ENCODE peak calls at places on chromosome 17, in seven cellular contexts. One of them, this sample, is unnamed.

GRCh38 chr17:40707720-40708119 is 4.2 kb upstream of the KRT24 start:
- DNase-seq in renal cortical epithelial cell: peak
- DNase-seq in pons: no peak
- DNase-seq in endodermal cell: no peak
- DNase-seq in right lobe of liver: no peak
- DNase-seq in NCI-H1417 treated with DMSO at 0.1 percent for 48 hours: no peak
- DNase-seq in astrocyte of the spinal cord: peak
- DNase-seq in this sample: no peak

GRCh38 chr17:36188891-36189306 is 7.7 kb downstream of the CCL3L1 start:
- DNase-seq in renal cortical epithelial cell: no peak
- DNase-seq in pons: peak
- DNase-seq in endodermal cell: peak
- DNase-seq in right lobe of liver: no peak
- DNase-seq in NCI-H1417 treated with DMSO at 0.1 percent for 48 hours: no peak
- DNase-seq in astrocyte of the spinal cord: no peak
- DNase-seq in this sample: no peak

GRCh38 chr17:62627219-62627903 is at the start of gene MRC2:
- DNase-seq in renal cortical epithelial cell: peak
- DNase-seq in pons: peak
- DNase-seq in endodermal cell: peak
- DNase-seq in right lobe of liver: no peak
- DNase-seq in NCI-H1417 treated with DMSO at 0.1 percent for 48 hours: no peak
- DNase-seq in astrocyte of the spinal cord: peak
- DNase-seq in this sample: peak

GRCh38 chr17:16814439-16814838 is 124.4 kb downstream of the CCDC144A start:
- DNase-seq in renal cortical epithelial cell: no peak
- DNase-seq in pons: no peak
- DNase-seq in endodermal cell: peak
- DNase-seq in right lobe of liver: no peak
- DNase-seq in NCI-H1417 treated with DMSO at 0.1 percent for 48 hours: no peak
- DNase-seq in astrocyte of the spinal cord: no peak
- DNase-seq in this sample: no peak

GRCh38 chr17:75639771-75640555 is 6.7 kb downstream of the SMIM5 start:
- DNase-seq in renal cortical epithelial cell: no peak
- DNase-seq in pons: no peak
- DNase-seq in endodermal cell: peak
- DNase-seq in right lobe of liver: no peak
- DNase-seq in NCI-H1417 treated with DMSO at 0.1 percent for 48 hours: no peak
- DNase-seq in astrocyte of the spinal cord: no peak
- DNase-seq in this sample: no peak

GRCh38 chr17:75720656-75721462 is at the start of gene ITGB4:
- DNase-seq in renal cortical epithelial cell: peak
- DNase-seq in pons: no peak
- DNase-seq in endodermal cell: peak
- DNase-seq in right lobe of liver: no peak
- DNase-seq in NCI-H1417 treated with DMSO at 0.1 percent for 48 hours: no peak
- DNase-seq in astrocyte of the spinal cord: no peak
- DNase-seq in this sample: no peak

GRCh38 chr17:66952031-66952524 is 12.4 kb upstream of the CACNG4 start:
- DNase-seq in renal cortical epithelial cell: peak
- DNase-seq in pons: no peak
- DNase-seq in endodermal cell: peak
- DNase-seq in right lobe of liver: no peak
- DNase-seq in NCI-H1417 treated with DMSO at 0.1 percent for 48 hours: no peak
- DNase-seq in astrocyte of the spinal cord: peak
- DNase-seq in this sample: no peak

GRCh38 chr17:80775863-80776262 is 215.8 kb upstream of the CHMP6 start:
- DNase-seq in renal cortical epithelial cell: no peak
- DNase-seq in pons: no peak
- DNase-seq in endodermal cell: no peak
- DNase-seq in right lobe of liver: no peak
- DNase-seq in NCI-H1417 treated with DMSO at 0.1 percent for 48 hours: no peak
- DNase-seq in astrocyte of the spinal cord: no peak
- DNase-seq in this sample: no peak

GRCh38 chr17:77280304-77280910 is 139.6 kb downstream of the SEC14L1 start:
- DNase-seq in renal cortical epithelial cell: peak
- DNase-seq in pons: no peak
- DNase-seq in endodermal cell: peak
- DNase-seq in right lobe of liver: no peak
- DNase-seq in NCI-H1417 treated with DMSO at 0.1 percent for 48 hours: no peak
- DNase-seq in astrocyte of the spinal cord: peak
- DNase-seq in this sample: no peak

GRCh38 chr17:47879028-47879585 is 16.9 kb upstream of the SP2 start:
- DNase-seq in renal cortical epithelial cell: peak
- DNase-seq in pons: no peak
- DNase-seq in endodermal cell: no peak
- DNase-seq in right lobe of liver: no peak
- DNase-seq in NCI-H1417 treated with DMSO at 0.1 percent for 48 hours: no peak
- DNase-seq in astrocyte of the spinal cord: peak
- DNase-seq in this sample: no peak

GRCh38 chr17:80513892-80514291 is 30.7 kb upstream of the RPTOR start:
- DNase-seq in renal cortical epithelial cell: no peak
- DNase-seq in pons: no peak
- DNase-seq in endodermal cell: no peak
- DNase-seq in right lobe of liver: no peak
- DNase-seq in NCI-H1417 treated with DMSO at 0.1 percent for 48 hours: no peak
- DNase-seq in astrocyte of the spinal cord: peak
- DNase-seq in this sample: no peak

GRCh38 chr17:63954402-63955063 is 18.2 kb downstream of the SCN4A start:
- DNase-seq in renal cortical epithelial cell: no peak
- DNase-seq in pons: no peak
- DNase-seq in endodermal cell: no peak
- DNase-seq in right lobe of liver: no peak
- DNase-seq in NCI-H1417 treated with DMSO at 0.1 percent for 48 hours: no peak
- DNase-seq in astrocyte of the spinal cord: no peak
- DNase-seq in this sample: no peak

GRCh38 chr17:21353326-21354010 is 22.7 kb upstream of the KCNJ12 start:
- DNase-seq in renal cortical epithelial cell: no peak
- DNase-seq in pons: no peak
- DNase-seq in endodermal cell: no peak
- DNase-seq in right lobe of liver: no peak
- DNase-seq in NCI-H1417 treated with DMSO at 0.1 percent for 48 hours: no peak
- DNase-seq in astrocyte of the spinal cord: no peak
- DNase-seq in this sample: no peak

GRCh38 chr17:4544135-4544651 is 11.0 kb downstream of the MYBBP1A start:
- DNase-seq in renal cortical epithelial cell: no peak
- DNase-seq in pons: no peak
- DNase-seq in endodermal cell: no peak
- DNase-seq in right lobe of liver: peak
- DNase-seq in NCI-H1417 treated with DMSO at 0.1 percent for 48 hours: no peak
- DNase-seq in astrocyte of the spinal cord: no peak
- DNase-seq in this sample: no peak

GRCh38 chr17:7363311-7363710 is 8.4 kb downstream of the TMEM95 start:
- DNase-seq in renal cortical epithelial cell: no peak
- DNase-seq in pons: no peak
- DNase-seq in endodermal cell: no peak
- DNase-seq in right lobe of liver: no peak
- DNase-seq in NCI-H1417 treated with DMSO at 0.1 percent for 48 hours: no peak
- DNase-seq in astrocyte of the spinal cord: no peak
- DNase-seq in this sample: no peak

GRCh38 chr17:75412455-75413317 is 7.2 kb upstream of the GRB2 start:
- DNase-seq in renal cortical epithelial cell: peak
- DNase-seq in pons: peak
- DNase-seq in endodermal cell: peak
- DNase-seq in right lobe of liver: peak
- DNase-seq in NCI-H1417 treated with DMSO at 0.1 percent for 48 hours: peak
- DNase-seq in astrocyte of the spinal cord: peak
- DNase-seq in this sample: peak

GRCh38 chr17:867896-868489 is 85.8 kb downstream of the MRM3 start:
- DNase-seq in renal cortical epithelial cell: peak
- DNase-seq in pons: no peak
- DNase-seq in endodermal cell: no peak
- DNase-seq in right lobe of liver: no peak
- DNase-seq in NCI-H1417 treated with DMSO at 0.1 percent for 48 hours: no peak
- DNase-seq in astrocyte of the spinal cord: no peak
- DNase-seq in this sample: no peak

GRCh38 chr17:13759936-13760335 is 158.2 kb upstream of the HS3ST3A1 start:
- DNase-seq in renal cortical epithelial cell: no peak
- DNase-seq in pons: no peak
- DNase-seq in endodermal cell: no peak
- DNase-seq in right lobe of liver: no peak
- DNase-seq in NCI-H1417 treated with DMSO at 0.1 percent for 48 hours: no peak
- DNase-seq in astrocyte of the spinal cord: no peak
- DNase-seq in this sample: no peak

GRCh38 chr17:14303343-14304221 is 2.7 kb downstream of the HS3ST3B1 start:
- DNase-seq in renal cortical epithelial cell: no peak
- DNase-seq in pons: no peak
- DNase-seq in endodermal cell: peak
- DNase-seq in right lobe of liver: no peak
- DNase-seq in NCI-H1417 treated with DMSO at 0.1 percent for 48 hours: no peak
- DNase-seq in astrocyte of the spinal cord: peak
- DNase-seq in this sample: no peak

GRCh38 chr17:34255841-34256240 is 756 bp downstream of the CCL2 start:
- DNase-seq in renal cortical epithelial cell: no peak
- DNase-seq in pons: no peak
- DNase-seq in endodermal cell: no peak
- DNase-seq in right lobe of liver: no peak
- DNase-seq in NCI-H1417 treated with DMSO at 0.1 percent for 48 hours: no peak
- DNase-seq in astrocyte of the spinal cord: no peak
- DNase-seq in this sample: no peak

GRCh38 chr17:60145006-60145935 is 4.5 kb upstream of the CA4 start:
- DNase-seq in renal cortical epithelial cell: no peak
- DNase-seq in pons: no peak
- DNase-seq in endodermal cell: peak
- DNase-seq in right lobe of liver: no peak
- DNase-seq in NCI-H1417 treated with DMSO at 0.1 percent for 48 hours: no peak
- DNase-seq in astrocyte of the spinal cord: no peak
- DNase-seq in this sample: no peak

GRCh38 chr17:49455226-49455968 is 39.7 kb upstream of the NGFR start:
- DNase-seq in renal cortical epithelial cell: no peak
- DNase-seq in pons: no peak
- DNase-seq in endodermal cell: no peak
- DNase-seq in right lobe of liver: no peak
- DNase-seq in NCI-H1417 treated with DMSO at 0.1 percent for 48 hours: no peak
- DNase-seq in astrocyte of the spinal cord: no peak
- DNase-seq in this sample: no peak

GRCh38 chr17:45785373-45786193 is 1.5 kb downstream of the CRHR1 start:
- DNase-seq in renal cortical epithelial cell: no peak
- DNase-seq in pons: no peak
- DNase-seq in endodermal cell: peak
- DNase-seq in right lobe of liver: no peak
- DNase-seq in NCI-H1417 treated with DMSO at 0.1 percent for 48 hours: no peak
- DNase-seq in astrocyte of the spinal cord: no peak
- DNase-seq in this sample: no peak

GRCh38 chr17:73316919-73317505 is 5.2 kb upstream of the CDC42EP4 start:
- DNase-seq in renal cortical epithelial cell: no peak
- DNase-seq in pons: no peak
- DNase-seq in endodermal cell: peak
- DNase-seq in right lobe of liver: no peak
- DNase-seq in NCI-H1417 treated with DMSO at 0.1 percent for 48 hours: no peak
- DNase-seq in astrocyte of the spinal cord: no peak
- DNase-seq in this sample: no peak

GRCh38 chr17:12402963-12403622 is 262.6 kb upstream of the MYOCD start:
- DNase-seq in renal cortical epithelial cell: no peak
- DNase-seq in pons: no peak
- DNase-seq in endodermal cell: no peak
- DNase-seq in right lobe of liver: no peak
- DNase-seq in NCI-H1417 treated with DMSO at 0.1 percent for 48 hours: no peak
- DNase-seq in astrocyte of the spinal cord: peak
- DNase-seq in this sample: no peak

GRCh38 chr17:62597920-62598319 is 29.6 kb upstream of the MRC2 start:
- DNase-seq in renal cortical epithelial cell: peak
- DNase-seq in pons: no peak
- DNase-seq in endodermal cell: no peak
- DNase-seq in right lobe of liver: peak
- DNase-seq in NCI-H1417 treated with DMSO at 0.1 percent for 48 hours: no peak
- DNase-seq in astrocyte of the spinal cord: no peak
- DNase-seq in this sample: no peak

GRCh38 chr17:81656118-81656743 is at the start of gene PDE6G:
- DNase-seq in renal cortical epithelial cell: no peak
- DNase-seq in pons: no peak
- DNase-seq in endodermal cell: peak
- DNase-seq in right lobe of liver: no peak
- DNase-seq in NCI-H1417 treated with DMSO at 0.1 percent for 48 hours: no peak
- DNase-seq in astrocyte of the spinal cord: no peak
- DNase-seq in this sample: no peak